ENCODE peak calls at places on chromosome 3, in five cellular contexts. One of them, this sample, is unnamed.

GRCh38 chr3:178646205-178646604 is 110.0 kb downstream of the KCNMB2 start:
- DNase-seq in neuronal stem cell: no peak
- DNase-seq in Peyer's patch: no peak
- DNase-seq in SJSA1: no peak
- DNase-seq in Caco-2: no peak
- DNase-seq in this sample: no peak

GRCh38 chr3:124774305-124774673 is 44.0 kb downstream of the UMPS start:
- DNase-seq in neuronal stem cell: peak
- DNase-seq in Peyer's patch: no peak
- DNase-seq in SJSA1: peak
- DNase-seq in Caco-2: peak
- DNase-seq in this sample: peak

GRCh38 chr3:3998140-3998977 is 199.1 kb downstream of the LRRN1 start:
- DNase-seq in neuronal stem cell: no peak
- DNase-seq in Peyer's patch: peak
- DNase-seq in SJSA1: peak
- DNase-seq in Caco-2: peak
- DNase-seq in this sample: peak

GRCh38 chr3:31695280-31696008 is 162.7 kb downstream of the STT3B start:
- DNase-seq in neuronal stem cell: no peak
- DNase-seq in Peyer's patch: no peak
- DNase-seq in SJSA1: no peak
- DNase-seq in Caco-2: no peak
- DNase-seq in this sample: no peak

GRCh38 chr3:23991236-23992050 is 46.4 kb downstream of the NR1D2 start:
- DNase-seq in neuronal stem cell: no peak
- DNase-seq in Peyer's patch: no peak
- DNase-seq in SJSA1: no peak
- DNase-seq in Caco-2: no peak
- DNase-seq in this sample: peak

GRCh38 chr3:102238362-102238761 is 196.5 kb upstream of the ZPLD1 start:
- DNase-seq in neuronal stem cell: no peak
- DNase-seq in Peyer's patch: no peak
- DNase-seq in SJSA1: no peak
- DNase-seq in Caco-2: no peak
- DNase-seq in this sample: no peak

GRCh38 chr3:52843116-52843865 is 8.5 kb upstream of the MUSTN1 start:
- DNase-seq in neuronal stem cell: no peak
- DNase-seq in Peyer's patch: no peak
- DNase-seq in SJSA1: peak
- DNase-seq in Caco-2: no peak
- DNase-seq in this sample: no peak

GRCh38 chr3:33898901-33899300 is 100.5 kb downstream of the PDCD6IP start:
- DNase-seq in neuronal stem cell: no peak
- DNase-seq in Peyer's patch: no peak
- DNase-seq in SJSA1: no peak
- DNase-seq in Caco-2: no peak
- DNase-seq in this sample: no peak

GRCh38 chr3:129230311-129231019 is 18.9 kb upstream of the COPG1 start:
- DNase-seq in neuronal stem cell: no peak
- DNase-seq in Peyer's patch: peak
- DNase-seq in SJSA1: peak
- DNase-seq in Caco-2: no peak
- DNase-seq in this sample: peak

GRCh38 chr3:148044141-148044540 is 635.0 kb downstream of the ZIC1 start:
- DNase-seq in neuronal stem cell: no peak
- DNase-seq in Peyer's patch: no peak
- DNase-seq in SJSA1: no peak
- DNase-seq in Caco-2: no peak
- DNase-seq in this sample: no peak

GRCh38 chr3:71581981-71582611 is 1.4 kb downstream of the FOXP1 start:
- DNase-seq in neuronal stem cell: peak
- DNase-seq in Peyer's patch: peak
- DNase-seq in SJSA1: peak
- DNase-seq in Caco-2: peak
- DNase-seq in this sample: peak

GRCh38 chr3:133192363-133192945 is 154.3 kb downstream of the TMEM108 start:
- DNase-seq in neuronal stem cell: no peak
- DNase-seq in Peyer's patch: no peak
- DNase-seq in SJSA1: no peak
- DNase-seq in Caco-2: no peak
- DNase-seq in this sample: no peak

GRCh38 chr3:127550758-127551157 is 39.8 kb downstream of the TPRA1 start:
- DNase-seq in neuronal stem cell: no peak
- DNase-seq in Peyer's patch: no peak
- DNase-seq in SJSA1: no peak
- DNase-seq in Caco-2: no peak
- DNase-seq in this sample: no peak

GRCh38 chr3:69354948-69355347 is 30.9 kb downstream of the FRMD4B start:
- DNase-seq in neuronal stem cell: no peak
- DNase-seq in Peyer's patch: no peak
- DNase-seq in SJSA1: no peak
- DNase-seq in Caco-2: no peak
- DNase-seq in this sample: peak

GRCh38 chr3:139339219-139339906 is 4.5 kb upstream of the MRPS22 start:
- DNase-seq in neuronal stem cell: no peak
- DNase-seq in Peyer's patch: no peak
- DNase-seq in SJSA1: no peak
- DNase-seq in Caco-2: no peak
- DNase-seq in this sample: peak

GRCh38 chr3:131806736-131807135 is 228.1 kb downstream of the CPNE4 start:
- DNase-seq in neuronal stem cell: no peak
- DNase-seq in Peyer's patch: no peak
- DNase-seq in SJSA1: no peak
- DNase-seq in Caco-2: no peak
- DNase-seq in this sample: no peak

GRCh38 chr3:197522183-197522715 is 33.5 kb downstream of the BDH1 start:
- DNase-seq in neuronal stem cell: no peak
- DNase-seq in Peyer's patch: peak
- DNase-seq in SJSA1: no peak
- DNase-seq in Caco-2: no peak
- DNase-seq in this sample: no peak

GRCh38 chr3:170154084-170154483 is 27.4 kb downstream of the PHC3 start:
- DNase-seq in neuronal stem cell: no peak
- DNase-seq in Peyer's patch: no peak
- DNase-seq in SJSA1: no peak
- DNase-seq in Caco-2: no peak
- DNase-seq in this sample: peak

GRCh38 chr3:152508705-152509104 is 240.0 kb downstream of the MBNL1 start:
- DNase-seq in neuronal stem cell: no peak
- DNase-seq in Peyer's patch: no peak
- DNase-seq in SJSA1: no peak
- DNase-seq in Caco-2: no peak
- DNase-seq in this sample: no peak

GRCh38 chr3:57948782-57949242 is 59.4 kb upstream of the FLNB start:
- DNase-seq in neuronal stem cell: no peak
- DNase-seq in Peyer's patch: peak
- DNase-seq in SJSA1: peak
- DNase-seq in Caco-2: no peak
- DNase-seq in this sample: no peak

GRCh38 chr3:181755959-181756358 is 44.2 kb downstream of the SOX2 start:
- DNase-seq in neuronal stem cell: no peak
- DNase-seq in Peyer's patch: no peak
- DNase-seq in SJSA1: peak
- DNase-seq in Caco-2: no peak
- DNase-seq in this sample: no peak

GRCh38 chr3:142863010-142863787 is 25.7 kb downstream of the PCOLCE2 start:
- DNase-seq in neuronal stem cell: no peak
- DNase-seq in Peyer's patch: no peak
- DNase-seq in SJSA1: no peak
- DNase-seq in Caco-2: no peak
- DNase-seq in this sample: no peak

GRCh38 chr3:127091376-127091775 is 101.6 kb upstream of the PRR23E start:
- DNase-seq in neuronal stem cell: no peak
- DNase-seq in Peyer's patch: no peak
- DNase-seq in SJSA1: no peak
- DNase-seq in Caco-2: no peak
- DNase-seq in this sample: no peak

GRCh38 chr3:95048564-95048963 is 985.7 kb downstream of the NSUN3 start:
- DNase-seq in neuronal stem cell: no peak
- DNase-seq in Peyer's patch: no peak
- DNase-seq in SJSA1: no peak
- DNase-seq in Caco-2: no peak
- DNase-seq in this sample: no peak

GRCh38 chr3:11807651-11808050 is 39.0 kb downstream of the TAMM41 start:
- DNase-seq in neuronal stem cell: no peak
- DNase-seq in Peyer's patch: no peak
- DNase-seq in SJSA1: no peak
- DNase-seq in Caco-2: no peak
- DNase-seq in this sample: peak

GRCh38 chr3:136708339-136708985 is 43.7 kb downstream of the STAG1 start:
- DNase-seq in neuronal stem cell: no peak
- DNase-seq in Peyer's patch: no peak
- DNase-seq in SJSA1: no peak
- DNase-seq in Caco-2: no peak
- DNase-seq in this sample: no peak

GRCh38 chr3:65778966-65779365 is 259.8 kb downstream of the MAGI1 start:
- DNase-seq in neuronal stem cell: no peak
- DNase-seq in Peyer's patch: no peak
- DNase-seq in SJSA1: no peak
- DNase-seq in Caco-2: no peak
- DNase-seq in this sample: no peak

GRCh38 chr3:44342191-44342790 is 3.7 kb downstream of the TCAIM start:
- DNase-seq in neuronal stem cell: no peak
- DNase-seq in Peyer's patch: no peak
- DNase-seq in SJSA1: peak
- DNase-seq in Caco-2: no peak
- DNase-seq in this sample: peak

GRCh38 chr3:41522620-41523019 is 323.3 kb downstream of the CTNNB1 start:
- DNase-seq in neuronal stem cell: no peak
- DNase-seq in Peyer's patch: no peak
- DNase-seq in SJSA1: no peak
- DNase-seq in Caco-2: no peak
- DNase-seq in this sample: no peak

GRCh38 chr3:196590279-196590678 is 21.8 kb downstream of the FBXO45 start:
- DNase-seq in neuronal stem cell: no peak
- DNase-seq in Peyer's patch: no peak
- DNase-seq in SJSA1: no peak
- DNase-seq in Caco-2: no peak
- DNase-seq in this sample: no peak

GRCh38 chr3:29463306-29463705 is 182.4 kb downstream of the RBMS3 start:
- DNase-seq in neuronal stem cell: no peak
- DNase-seq in Peyer's patch: no peak
- DNase-seq in SJSA1: no peak
- DNase-seq in Caco-2: no peak
- DNase-seq in this sample: peak

GRCh38 chr3:56856686-56857577 is 55.2 kb upstream of the ARHGEF3 start:
- DNase-seq in neuronal stem cell: no peak
- DNase-seq in Peyer's patch: no peak
- DNase-seq in SJSA1: no peak
- DNase-seq in Caco-2: no peak
- DNase-seq in this sample: no peak

GRCh38 chr3:152192050-152192449 is 76.7 kb upstream of the MBNL1 start:
- DNase-seq in neuronal stem cell: no peak
- DNase-seq in Peyer's patch: peak
- DNase-seq in SJSA1: no peak
- DNase-seq in Caco-2: no peak
- DNase-seq in this sample: no peak

GRCh38 chr3:9727041-9727595 is 4.4 kb upstream of the BRPF1 start:
- DNase-seq in neuronal stem cell: no peak
- DNase-seq in Peyer's patch: peak
- DNase-seq in SJSA1: peak
- DNase-seq in Caco-2: no peak
- DNase-seq in this sample: no peak
- H3K4me3 ChIP-seq in neuronal stem cell: no peak
- H3K4me3 ChIP-seq in Peyer's patch: no peak
- H3K4me3 ChIP-seq in SJSA1: no peak
- H3K4me3 ChIP-seq in Caco-2: no peak
- H3K4me3 ChIP-seq in this sample: no peak

DNA sequence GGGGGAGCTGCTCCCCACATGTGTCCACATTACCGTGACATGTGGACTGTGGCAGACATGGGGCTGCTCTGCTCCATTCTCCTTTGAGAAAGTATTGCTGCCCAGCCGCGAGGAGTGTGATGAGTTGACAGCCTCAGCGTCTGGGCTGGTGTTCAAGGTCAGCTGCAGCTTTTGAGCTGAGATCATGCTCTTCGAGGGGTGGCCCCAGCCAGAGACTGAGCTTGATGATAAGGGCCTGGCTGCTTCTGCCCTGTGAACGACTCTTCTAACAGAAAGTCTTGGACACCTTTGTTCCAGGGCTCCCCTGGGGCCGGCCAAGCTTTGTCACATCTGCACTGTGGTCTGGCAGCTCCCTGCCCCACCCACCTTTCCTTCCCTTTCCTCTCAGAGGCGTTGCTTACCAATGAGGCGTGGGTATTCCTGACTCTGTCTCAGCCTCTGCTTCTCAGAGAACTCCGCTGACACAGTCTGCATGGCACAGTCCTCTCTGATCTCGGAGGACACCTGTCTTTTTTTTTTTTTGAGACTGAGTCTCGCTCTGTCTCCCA is 86.6 kb downstream of the CHRD start:
- DNase-seq in neuronal stem cell: no peak
- DNase-seq in Peyer's patch: peak
- DNase-seq in SJSA1: peak
- DNase-seq in Caco-2: no peak
- DNase-seq in this sample: peak
- H3K4me3 ChIP-seq in neuronal stem cell: no peak
- H3K4me3 ChIP-seq in Peyer's patch: no peak
- H3K4me3 ChIP-seq in SJSA1: no peak
- H3K4me3 ChIP-seq in Caco-2: no peak
- H3K4me3 ChIP-seq in this sample: no peak

DNA sequence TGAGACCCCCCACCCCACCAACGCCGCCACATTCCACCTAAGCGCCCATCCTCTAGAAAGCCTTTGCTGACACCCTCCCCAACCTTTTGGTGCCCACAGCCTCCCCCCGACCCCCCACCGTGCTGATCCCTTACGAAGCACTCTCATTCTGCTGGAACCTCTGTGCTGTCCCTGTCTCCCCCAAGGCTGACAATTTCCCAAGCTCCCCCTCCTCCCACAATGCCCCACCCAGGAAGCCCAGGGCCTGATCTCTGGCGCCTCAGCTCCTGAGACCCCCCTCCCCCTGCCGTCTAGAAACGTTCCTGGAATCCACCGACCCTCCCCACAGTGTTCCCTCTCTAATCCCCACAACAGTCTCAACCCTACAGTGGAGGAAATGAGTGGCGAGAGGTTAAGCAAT is 18.4 kb downstream of the MYL3 start:
- DNase-seq in neuronal stem cell: no peak
- DNase-seq in Peyer's patch: no peak
- DNase-seq in SJSA1: no peak
- DNase-seq in Caco-2: no peak
- DNase-seq in this sample: peak
- H3K4me3 ChIP-seq in neuronal stem cell: no peak
- H3K4me3 ChIP-seq in Peyer's patch: no peak
- H3K4me3 ChIP-seq in SJSA1: peak
- H3K4me3 ChIP-seq in Caco-2: no peak
- H3K4me3 ChIP-seq in this sample: no peak

DNA sequence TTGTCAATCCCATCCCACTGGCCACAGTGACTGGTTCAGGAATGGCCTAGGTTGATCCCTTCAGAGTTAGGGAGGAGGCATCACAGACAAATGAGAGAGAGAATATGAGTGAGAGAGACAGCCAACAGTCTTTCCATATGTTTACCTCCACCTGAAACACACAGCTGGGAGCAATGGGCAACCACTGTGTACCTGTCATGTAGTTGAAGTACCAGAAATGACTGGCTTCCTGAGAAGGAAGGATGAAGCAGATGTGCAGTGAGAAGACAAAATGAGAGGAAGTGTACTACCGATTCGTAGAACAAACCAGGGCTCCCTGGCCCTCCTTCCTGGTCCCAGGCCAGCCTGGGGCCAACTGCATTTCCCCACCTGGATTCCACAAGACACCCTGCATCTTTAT is 27.4 kb downstream of the SRGAP3 start:
- DNase-seq in neuronal stem cell: no peak
- DNase-seq in Peyer's patch: no peak
- DNase-seq in SJSA1: no peak
- DNase-seq in Caco-2: no peak
- DNase-seq in this sample: no peak
- H3K4me3 ChIP-seq in neuronal stem cell: no peak
- H3K4me3 ChIP-seq in Peyer's patch: no peak
- H3K4me3 ChIP-seq in SJSA1: no peak
- H3K4me3 ChIP-seq in Caco-2: no peak
- H3K4me3 ChIP-seq in this sample: no peak

This sample was measured in fibroblast of lung.